ENCODE peak calls at places on chromosomes 12 and 14, in five cellular contexts. Y is EL, R is AG09309, U is NCI-H187, B is anterior cingulate cortex. X is an unnamed sample.

GRCh38 chr12:66538970-66539369 is 139.9 kb downstream of the GRIP1 start:
- DNase-seq in Y (peak; percentile 6), U (no peak), B (no peak), R (no peak), X (no peak)

GRCh38 chr12:3295648-3296408 is 195.2 kb upstream of the PRMT8 start:
- DNase-seq in Y (peak; percentile 18), B (no peak), R (no peak), U (no peak), X (no peak)

GRCh38 chr12:129503802-129504201 is 400.0 kb downstream of the TMEM132D start:
- DNase-seq in Y (no peak), R (no peak), B (no peak), U (no peak), X (no peak)

GRCh38 chr12:77189463-77189862 is 124.1 kb upstream of the E2F7 start:
- DNase-seq in U (no peak), R (no peak), B (no peak), Y (peak; percentile 85), X (no peak)

GRCh38 chr14:64246688-64247087 is 47.5 kb downstream of the ESR2 start:
- DNase-seq in U (no peak), B (no peak), Y (no peak), R (no peak), X (no peak)

GRCh38 chr12:117450186-117450585 is 88.8 kb upstream of the NOS1 start:
- DNase-seq in Y (no peak), R (no peak), U (no peak), B (no peak), X (no peak)

GRCh38 chr14:37697489-37698121 is 102.2 kb downstream of the TTC6 start:
- DNase-seq in U (no peak), R (peak; percentile 23), B (no peak), Y (peak; percentile 81), X (no peak)

GRCh38 chr12:4767181-4767580 is 47.0 kb downstream of the GALNT8 start:
- DNase-seq in R (no peak), B (no peak), U (no peak), Y (no peak), X (no peak)

GRCh38 chr14:32808574-32809098 is 130.0 kb upstream of the NPAS3 start:
- DNase-seq in B (no peak), Y (no peak), U (no peak), R (no peak), X (no peak)

GRCh38 chr14:80974338-80975078 is 19.1 kb downstream of the TSHR start:
- DNase-seq in R (peak; percentile 48), U (no peak), Y (no peak), B (no peak), X (no peak)

GRCh38 chr14:81122326-81122725 is 98.4 kb downstream of the GTF2A1 start:
- DNase-seq in B (no peak), Y (no peak), R (no peak), U (no peak), X (no peak)

GRCh38 chr12:54425696-54426095 is 6.6 kb upstream of the ITGA5 start:
- DNase-seq in Y (no peak), B (no peak), U (no peak), R (no peak), X (no peak)

GRCh38 chr12:93174048-93174447 is 203.7 kb upstream of the NUDT4 start:
- DNase-seq in U (no peak), Y (peak; percentile 75), B (no peak), R (no peak), X (no peak)

GRCh38 chr12:100737168-100737567 is 57.4 kb upstream of the ANO4 start:
- DNase-seq in U (no peak), Y (no peak), R (no peak), B (no peak), X (no peak)

GRCh38 chr12:47110011-47110541 is 30.3 kb upstream of the AMIGO2 start:
- DNase-seq in B (no peak), R (no peak), U (no peak), Y (no peak), X (no peak)

GRCh38 chr14:101520621-101521305 is 40.5 kb upstream of the DIO3 start:
- DNase-seq in U (no peak), Y (no peak), B (peak; percentile 37), R (peak; percentile 10), X (no peak)

GRCh38 chr12:7959278-7960063 is 23.5 kb upstream of the SLC2A3 start:
- DNase-seq in B (no peak), R (no peak), U (no peak), Y (no peak), X (peak; percentile 31)

GRCh38 chr12:45184145-45184958 is 31.5 kb upstream of the ANO6 start:
- DNase-seq in R (no peak), B (no peak), Y (no peak), U (no peak), X (no peak)

GRCh38 chr14:76810525-76810924 is 2.2 kb downstream of the ANGEL1 start:
- DNase-seq in R (no peak), U (no peak), Y (no peak), B (no peak), X (no peak)

GRCh38 chr14:89890589-89890988 is 63.9 kb downstream of the EFCAB11 start:
- DNase-seq in Y (no peak), U (no peak), R (no peak), B (no peak), X (no peak)

GRCh38 chr12:104569348-104570173 is 112.8 kb downstream of the CHST11 start:
- DNase-seq in R (no peak), Y (no peak), B (no peak), U (no peak), X (peak; percentile 71)

GRCh38 chr12:113359939-113360748 is 1.8 kb downstream of the PLBD2 start:
- DNase-seq in U (no peak), Y (peak; percentile 25), B (no peak), R (no peak), X (no peak)

GRCh38 chr12:38892090-38892786 is 13.2 kb downstream of the CPNE8 start:
- DNase-seq in U (no peak), B (no peak), Y (no peak), R (no peak), X (no peak)

GRCh38 chr12:64883264-64884163 is 59.1 kb downstream of the TBC1D30 start:
- DNase-seq in U (no peak), R (no peak), B (no peak), Y (no peak), X (no peak)

GRCh38 chr12:120259418-120260202 is 5.9 kb downstream of the PXN start:
- DNase-seq in Y (no peak), R (peak; percentile 41), U (no peak), B (no peak), X (no peak)

GRCh38 chr12:68665016-68665569 is 21.7 kb upstream of the NUP107 start:
- DNase-seq in Y (no peak), R (no peak), U (no peak), B (no peak), X (no peak)

GRCh38 chr12:81572411-81572810 is 186.7 kb downstream of the PPFIA2 start:
- DNase-seq in Y (no peak), U (no peak), R (no peak), B (no peak), X (no peak)

GRCh38 chr12:95805864-95806669 is 15.5 kb upstream of the NTN4 start:
- DNase-seq in B (no peak), Y (peak; percentile 99), R (peak; percentile 99), U (no peak), X (no peak)

GRCh38 chr12:71804505-71804904 is 35.1 kb upstream of the TBC1D15 start:
- DNase-seq in R (no peak), Y (no peak), B (no peak), U (no peak), X (no peak)

GRCh38 chr14:89669209-89669608 is 252.2 kb upstream of the FOXN3 start:
- DNase-seq in R (no peak), Y (no peak), U (no peak), B (no peak), X (no peak)

GRCh38 chr14:85530626-85531025 is 682 bp downstream of the FLRT2 start:
- DNase-seq in B (no peak), U (no peak), Y (no peak), R (no peak), X (no peak)

GRCh38 chr14:32933943-32934890 is 4.5 kb upstream of the NPAS3 start:
- DNase-seq in Y (no peak), U (no peak), B (peak; percentile 53), R (no peak), X (no peak)